ENCODE peak calls at places on chromosome 4, in ten cellular contexts. One of them, this sample, is unnamed.

GRCh38 chr4:7194251-7195137 is 2.2 kb downstream of the SORCS2 start:
- DNase-seq in right lobe of liver: no peak
- DNase-seq in H1: no peak
- DNase-seq in heart left ventricle: no peak
- DNase-seq in K562: no peak
- DNase-seq in body of pancreas: peak
- DNase-seq in ovary: peak
- DNase-seq in endothelial cell of umbilical vein: no peak
- DNase-seq in Peyer's patch: peak
- DNase-seq in adrenal gland: no peak
- DNase-seq in this sample: no peak

GRCh38 chr4:85370400-85371032 is 104.4 kb upstream of the ARHGAP24 start:
- DNase-seq in right lobe of liver: no peak
- DNase-seq in H1: peak
- DNase-seq in heart left ventricle: peak
- DNase-seq in K562: peak
- DNase-seq in body of pancreas: peak
- DNase-seq in ovary: no peak
- DNase-seq in endothelial cell of umbilical vein: peak
- DNase-seq in Peyer's patch: peak
- DNase-seq in adrenal gland: peak
- DNase-seq in this sample: no peak

GRCh38 chr4:127609484-127609883 is 23.3 kb upstream of the INTU start:
- DNase-seq in right lobe of liver: no peak
- DNase-seq in H1: no peak
- DNase-seq in heart left ventricle: no peak
- DNase-seq in K562: no peak
- DNase-seq in body of pancreas: no peak
- DNase-seq in ovary: no peak
- DNase-seq in endothelial cell of umbilical vein: no peak
- DNase-seq in Peyer's patch: no peak
- DNase-seq in adrenal gland: no peak
- DNase-seq in this sample: no peak

GRCh38 chr4:92305148-92305877 is 1.5 kb downstream of the GRID2 start:
- DNase-seq in right lobe of liver: peak
- DNase-seq in H1: peak
- DNase-seq in heart left ventricle: peak
- DNase-seq in K562: peak
- DNase-seq in body of pancreas: peak
- DNase-seq in ovary: peak
- DNase-seq in endothelial cell of umbilical vein: peak
- DNase-seq in Peyer's patch: peak
- DNase-seq in adrenal gland: peak
- DNase-seq in this sample: no peak

GRCh38 chr4:6873792-6874461 is 35.7 kb upstream of the TBC1D14 start:
- DNase-seq in right lobe of liver: peak
- DNase-seq in H1: no peak
- DNase-seq in heart left ventricle: peak
- DNase-seq in K562: peak
- DNase-seq in body of pancreas: peak
- DNase-seq in ovary: peak
- DNase-seq in endothelial cell of umbilical vein: peak
- DNase-seq in Peyer's patch: peak
- DNase-seq in adrenal gland: peak
- DNase-seq in this sample: no peak

GRCh38 chr4:157514711-157515110 is 294.2 kb downstream of the GRIA2 start:
- DNase-seq in right lobe of liver: no peak
- DNase-seq in H1: peak
- DNase-seq in heart left ventricle: no peak
- DNase-seq in K562: no peak
- DNase-seq in body of pancreas: peak
- DNase-seq in ovary: no peak
- DNase-seq in endothelial cell of umbilical vein: no peak
- DNase-seq in Peyer's patch: no peak
- DNase-seq in adrenal gland: no peak
- DNase-seq in this sample: no peak

GRCh38 chr4:14196141-14196540 is 568.6 kb upstream of the BOD1L1 start:
- DNase-seq in right lobe of liver: peak
- DNase-seq in H1: peak
- DNase-seq in heart left ventricle: peak
- DNase-seq in K562: peak
- DNase-seq in body of pancreas: peak
- DNase-seq in ovary: peak
- DNase-seq in endothelial cell of umbilical vein: peak
- DNase-seq in Peyer's patch: no peak
- DNase-seq in adrenal gland: peak
- DNase-seq in this sample: peak

GRCh38 chr4:26857278-26858034 is 3.2 kb upstream of the STIM2 start:
- DNase-seq in right lobe of liver: peak
- DNase-seq in H1: peak
- DNase-seq in heart left ventricle: peak
- DNase-seq in K562: peak
- DNase-seq in body of pancreas: peak
- DNase-seq in ovary: peak
- DNase-seq in endothelial cell of umbilical vein: peak
- DNase-seq in Peyer's patch: peak
- DNase-seq in adrenal gland: peak
- DNase-seq in this sample: peak

GRCh38 chr4:40333921-40334352 is 1.2 kb upstream of the CHRNA9 start:
- DNase-seq in right lobe of liver: no peak
- DNase-seq in H1: no peak
- DNase-seq in heart left ventricle: no peak
- DNase-seq in K562: no peak
- DNase-seq in body of pancreas: no peak
- DNase-seq in ovary: no peak
- DNase-seq in endothelial cell of umbilical vein: no peak
- DNase-seq in Peyer's patch: no peak
- DNase-seq in adrenal gland: no peak
- DNase-seq in this sample: peak

GRCh38 chr4:93791570-93792195 is 36.9 kb upstream of the ATOH1 start:
- DNase-seq in right lobe of liver: no peak
- DNase-seq in H1: no peak
- DNase-seq in heart left ventricle: no peak
- DNase-seq in K562: peak
- DNase-seq in body of pancreas: peak
- DNase-seq in ovary: peak
- DNase-seq in endothelial cell of umbilical vein: peak
- DNase-seq in Peyer's patch: peak
- DNase-seq in adrenal gland: peak
- DNase-seq in this sample: peak

GRCh38 chr4:111689731-111690130 is 455.5 kb upstream of the FAM241A start:
- DNase-seq in right lobe of liver: no peak
- DNase-seq in H1: no peak
- DNase-seq in heart left ventricle: no peak
- DNase-seq in K562: no peak
- DNase-seq in body of pancreas: no peak
- DNase-seq in ovary: no peak
- DNase-seq in endothelial cell of umbilical vein: no peak
- DNase-seq in Peyer's patch: no peak
- DNase-seq in adrenal gland: no peak
- DNase-seq in this sample: no peak

DNA sequence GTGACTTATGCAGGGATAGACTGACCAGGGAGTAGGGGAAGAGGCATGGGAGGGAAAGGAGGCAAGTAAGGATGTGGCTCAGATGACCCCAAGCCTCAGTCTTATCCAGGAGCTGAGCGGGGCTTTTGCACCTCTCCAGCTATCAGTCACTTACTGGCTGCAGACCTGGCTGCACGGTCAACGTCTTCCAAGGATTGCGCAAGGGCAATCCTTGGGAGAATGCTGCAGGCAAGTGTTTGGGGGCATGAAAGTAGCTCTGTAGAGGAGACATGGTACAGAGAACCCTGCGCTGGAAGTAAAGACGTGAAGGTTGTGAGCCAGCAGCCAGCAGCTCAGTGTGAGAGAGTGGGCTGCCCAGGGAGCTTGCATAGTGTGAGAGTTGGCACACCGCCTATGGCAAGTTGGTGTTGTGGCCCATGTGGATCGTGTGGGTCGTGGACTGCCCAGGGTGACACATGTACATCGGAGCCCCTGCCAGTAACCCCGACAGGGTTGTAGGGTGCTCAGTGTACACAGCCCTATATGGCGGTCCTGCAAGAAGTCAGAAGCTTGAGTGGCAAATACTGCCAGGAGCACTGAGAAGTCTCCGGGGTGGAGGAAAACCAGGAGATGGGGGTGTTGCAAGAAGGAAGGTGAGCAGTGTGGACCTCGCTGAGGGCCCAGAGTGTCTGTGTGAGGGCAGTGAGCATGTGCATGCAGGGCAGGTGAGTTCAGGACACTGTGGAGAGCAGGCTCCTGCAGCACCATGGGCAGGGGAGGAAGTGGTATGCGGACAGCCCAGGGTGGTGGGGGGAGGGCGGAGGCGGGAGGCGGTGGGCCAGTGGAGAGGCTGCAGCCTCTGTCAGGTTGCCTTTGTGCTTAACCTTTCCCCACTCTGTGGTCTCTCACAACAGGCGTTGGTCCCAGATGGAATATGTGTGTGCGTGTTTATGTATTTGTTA is 50.9 kb downstream of the KIT start:
- DNase-seq in right lobe of liver: no peak
- DNase-seq in H1: no peak
- DNase-seq in heart left ventricle: no peak
- DNase-seq in K562: no peak
- DNase-seq in body of pancreas: no peak
- DNase-seq in ovary: no peak
- DNase-seq in endothelial cell of umbilical vein: no peak
- DNase-seq in Peyer's patch: no peak
- DNase-seq in adrenal gland: no peak
- DNase-seq in this sample: no peak
- TF ChIP-seq POLR2A in right lobe of liver: no peak
- TF ChIP-seq POLR2A in H1: no peak
- TF ChIP-seq POLR2A in heart left ventricle: no peak
- TF ChIP-seq POLR2A in K562: no peak
- TF ChIP-seq POLR2A in body of pancreas: no peak
- TF ChIP-seq POLR2A in ovary: no peak
- TF ChIP-seq POLR2A in endothelial cell of umbilical vein: no peak
- TF ChIP-seq POLR2A in Peyer's patch: no peak
- TF ChIP-seq POLR2A in adrenal gland: no peak
- TF ChIP-seq POLR2A in this sample: no peak

DNA sequence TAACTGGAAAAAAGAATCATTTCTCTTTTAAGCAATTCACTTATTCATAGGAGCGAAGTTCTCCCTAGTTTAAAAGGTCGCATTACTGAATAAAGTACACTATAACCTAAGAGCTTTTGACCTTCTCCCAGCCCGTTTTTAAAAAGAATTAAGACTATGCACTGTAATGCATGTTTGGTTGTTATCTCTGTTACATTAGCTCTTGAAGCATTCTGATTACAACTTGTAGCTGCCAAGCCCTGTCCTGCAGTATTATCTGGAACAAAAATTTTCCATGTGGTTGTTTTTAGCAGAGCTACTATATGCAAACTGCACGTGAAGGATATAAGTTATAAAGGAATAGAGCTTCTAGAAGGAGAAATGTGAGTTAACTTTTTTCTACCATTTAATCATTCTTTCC is 8.1 kb downstream of the GAB1 start:
- DNase-seq in right lobe of liver: no peak
- DNase-seq in H1: no peak
- DNase-seq in heart left ventricle: no peak
- DNase-seq in K562: peak
- DNase-seq in body of pancreas: no peak
- DNase-seq in ovary: no peak
- DNase-seq in endothelial cell of umbilical vein: peak
- DNase-seq in Peyer's patch: no peak
- DNase-seq in adrenal gland: no peak
- DNase-seq in this sample: no peak
- TF ChIP-seq POLR2A in right lobe of liver: no peak
- TF ChIP-seq POLR2A in H1: no peak
- TF ChIP-seq POLR2A in heart left ventricle: no peak
- TF ChIP-seq POLR2A in K562: no peak
- TF ChIP-seq POLR2A in body of pancreas: no peak
- TF ChIP-seq POLR2A in ovary: no peak
- TF ChIP-seq POLR2A in endothelial cell of umbilical vein: no peak
- TF ChIP-seq POLR2A in Peyer's patch: no peak
- TF ChIP-seq POLR2A in adrenal gland: no peak
- TF ChIP-seq POLR2A in this sample: no peak

GRCh38 chr4:185396724-185397402 is at the start of gene ANKRD37:
- DNase-seq in right lobe of liver: peak
- DNase-seq in H1: no peak
- DNase-seq in heart left ventricle: peak
- DNase-seq in K562: no peak
- DNase-seq in body of pancreas: peak
- DNase-seq in ovary: no peak
- DNase-seq in endothelial cell of umbilical vein: peak
- DNase-seq in Peyer's patch: peak
- DNase-seq in adrenal gland: peak
- DNase-seq in this sample: no peak
- TF ChIP-seq POLR2A in right lobe of liver: peak
- TF ChIP-seq POLR2A in H1: peak
- TF ChIP-seq POLR2A in heart left ventricle: no peak
- TF ChIP-seq POLR2A in K562: no peak
- TF ChIP-seq POLR2A in body of pancreas: peak
- TF ChIP-seq POLR2A in ovary: no peak
- TF ChIP-seq POLR2A in endothelial cell of umbilical vein: no peak
- TF ChIP-seq POLR2A in Peyer's patch: peak
- TF ChIP-seq POLR2A in adrenal gland: no peak
- TF ChIP-seq POLR2A in this sample: peak

GRCh38 chr4:174111350-174111888 is 172.0 kb downstream of the FBXO8 start:
- DNase-seq in right lobe of liver: no peak
- DNase-seq in H1: no peak
- DNase-seq in heart left ventricle: no peak
- DNase-seq in K562: no peak
- DNase-seq in body of pancreas: no peak
- DNase-seq in ovary: no peak
- DNase-seq in endothelial cell of umbilical vein: no peak
- DNase-seq in Peyer's patch: no peak
- DNase-seq in adrenal gland: no peak
- DNase-seq in this sample: no peak
- TF ChIP-seq POLR2A in right lobe of liver: no peak
- TF ChIP-seq POLR2A in H1: no peak
- TF ChIP-seq POLR2A in heart left ventricle: no peak
- TF ChIP-seq POLR2A in K562: no peak
- TF ChIP-seq POLR2A in body of pancreas: no peak
- TF ChIP-seq POLR2A in ovary: no peak
- TF ChIP-seq POLR2A in endothelial cell of umbilical vein: no peak
- TF ChIP-seq POLR2A in Peyer's patch: no peak
- TF ChIP-seq POLR2A in adrenal gland: no peak
- TF ChIP-seq POLR2A in this sample: no peak

GRCh38 chr4:74097631-74098550 is 1.1 kb downstream of the CXCL2 start:
- DNase-seq in right lobe of liver: peak
- DNase-seq in H1: no peak
- DNase-seq in heart left ventricle: no peak
- DNase-seq in K562: peak
- DNase-seq in body of pancreas: no peak
- DNase-seq in ovary: no peak
- DNase-seq in endothelial cell of umbilical vein: peak
- DNase-seq in Peyer's patch: no peak
- DNase-seq in adrenal gland: no peak
- DNase-seq in this sample: no peak
- TF ChIP-seq POLR2A in right lobe of liver: peak
- TF ChIP-seq POLR2A in H1: no peak
- TF ChIP-seq POLR2A in heart left ventricle: no peak
- TF ChIP-seq POLR2A in K562: peak
- TF ChIP-seq POLR2A in body of pancreas: no peak
- TF ChIP-seq POLR2A in ovary: no peak
- TF ChIP-seq POLR2A in endothelial cell of umbilical vein: peak
- TF ChIP-seq POLR2A in Peyer's patch: no peak
- TF ChIP-seq POLR2A in adrenal gland: no peak
- TF ChIP-seq POLR2A in this sample: no peak

GRCh38 chr4:57093816-57094481 is 16.2 kb downstream of the IGFBP7 start:
- DNase-seq in right lobe of liver: no peak
- DNase-seq in H1: no peak
- DNase-seq in heart left ventricle: peak
- DNase-seq in K562: no peak
- DNase-seq in body of pancreas: no peak
- DNase-seq in ovary: no peak
- DNase-seq in endothelial cell of umbilical vein: no peak
- DNase-seq in Peyer's patch: no peak
- DNase-seq in adrenal gland: no peak
- DNase-seq in this sample: no peak
- TF ChIP-seq POLR2A in right lobe of liver: no peak
- TF ChIP-seq POLR2A in H1: no peak
- TF ChIP-seq POLR2A in heart left ventricle: no peak
- TF ChIP-seq POLR2A in K562: no peak
- TF ChIP-seq POLR2A in body of pancreas: no peak
- TF ChIP-seq POLR2A in ovary: no peak
- TF ChIP-seq POLR2A in endothelial cell of umbilical vein: no peak
- TF ChIP-seq POLR2A in Peyer's patch: no peak
- TF ChIP-seq POLR2A in adrenal gland: no peak
- TF ChIP-seq POLR2A in this sample: no peak